ENCODE peak calls at places on chromosomes 3 and 15, in four cellular contexts. K is ovary, F is A549, N is body of pancreas. G is an unnamed sample.

GRCh38 chr15:69532066-69532465 is 79.4 kb downstream of the RPLP1 start:
- DNase-seq in F (no peak), K (no peak), N (no peak), G (no peak)

GRCh38 chr3:82474711-82475110 is 713.3 kb upstream of the GBE1 start:
- DNase-seq in K (no peak), F (peak), N (no peak), G (no peak)

GRCh38 chr3:8723612-8724011 is 10.0 kb upstream of the CAV3 start:
- DNase-seq in F (no peak), N (no peak), K (no peak), G (no peak)

GRCh38 chr3:78506581-78507195 is 1261.1 kb downstream of the ROBO1 start:
- DNase-seq in F (no peak), K (no peak), N (no peak), G (no peak)

GRCh38 chr3:44355634-44356033 is 17.1 kb downstream of the TCAIM start:
- DNase-seq in F (no peak), N (no peak), K (no peak), G (no peak)

GRCh38 chr15:79065361-79065743 is 25.2 kb downstream of the RASGRF1 start:
- DNase-seq in N (no peak), F (no peak), K (no peak), G (no peak)

GRCh38 chr3:149463921-149464320 is 10.6 kb upstream of the TM4SF4 start:
- DNase-seq in F (no peak), N (no peak), K (no peak), G (no peak)

GRCh38 chr3:42660898-42661297 is 7.4 kb downstream of the ZBTB47 start:
- DNase-seq in K (no peak), F (peak), N (no peak), G (peak)

GRCh38 chr15:74780983-74781672 is 752 bp upstream of the CSK start:
- DNase-seq in N (no peak), K (no peak), F (no peak), G (peak)

DNA sequence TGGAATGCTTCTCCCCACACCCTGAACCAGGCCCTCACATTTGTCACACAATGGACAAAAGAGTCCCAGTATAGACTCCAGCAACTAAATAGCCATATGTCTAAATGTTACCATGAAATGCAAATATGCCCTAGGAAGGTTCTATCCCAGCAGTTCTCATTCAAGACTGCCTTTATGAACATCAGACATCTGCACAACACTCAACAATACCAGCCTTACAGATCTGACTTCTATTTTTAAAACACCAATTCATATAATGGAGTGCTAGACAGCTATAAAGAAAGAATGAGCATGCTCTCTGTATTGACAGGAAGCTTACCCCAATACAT is 7.8 kb downstream of the ITGB5 start:
- DNase-seq in N (no peak), K (no peak), F (no peak), G (no peak)
- H3K4me3 ChIP-seq in N (no peak), K (no peak), F (peak), G (no peak)

GRCh38 chr3:65597225-65597951 is 441.3 kb downstream of the MAGI1 start:
- DNase-seq in F (no peak), K (no peak), N (peak), G (peak)
- TF ChIP-seq POLR2A in F (no peak), K (no peak), N (no peak), G (no peak)

GRCh38 chr15:91346259-91346658 is 246.2 kb downstream of the SV2B start:
- DNase-seq in F (no peak), K (no peak), N (no peak), G (no peak)

GRCh38 chr15:91342091-91342490 is 242.0 kb downstream of the SV2B start:
- DNase-seq in F (no peak), K (no peak), N (no peak), G (no peak)

GRCh38 chr15:91348812-91349500 is 248.9 kb downstream of the SV2B start:
- DNase-seq in K (no peak), N (no peak), F (no peak), G (no peak)

GRCh38 chr15:91345761-91346160 is 245.7 kb downstream of the SV2B start:
- DNase-seq in F (no peak), K (no peak), N (no peak), G (no peak)
- H3K4me3 ChIP-seq in F (no peak), K (no peak), N (no peak), G (no peak)

DNA sequence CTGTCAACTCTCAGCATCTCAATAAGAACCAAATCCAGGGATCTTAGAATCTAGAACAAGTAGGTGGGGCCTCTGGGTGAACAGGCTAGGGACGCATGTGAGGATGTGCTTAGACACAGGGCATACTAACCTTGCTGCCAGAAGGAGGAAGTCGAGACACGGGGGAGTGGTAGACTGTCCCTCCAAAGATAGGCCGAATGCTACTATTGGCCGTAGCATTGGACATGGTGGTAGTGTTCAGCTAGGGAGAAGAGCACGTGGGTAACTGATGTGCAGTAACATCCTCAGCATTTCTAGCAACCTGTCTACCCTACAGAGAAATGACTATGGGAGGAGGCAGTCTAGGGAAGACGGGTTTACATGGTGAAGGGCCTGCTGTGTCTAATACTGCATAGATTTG is 15.6 kb downstream of the RCCD1 start:
- DNase-seq in N (no peak), K (no peak), F (no peak), G (no peak)
- TF ChIP-seq POLR2A in N (no peak), K (no peak), F (no peak), G (no peak)

GRCh38 chr3:148077318-148077923 is 620.3 kb upstream of the AGTR1 start:
- DNase-seq in F (peak), N (no peak), K (no peak), G (no peak)
- H3K4me3 ChIP-seq in F (no peak), N (no peak), K (no peak), G (no peak)